ENCODE peak calls at places on chromosomes 4 and X, in nine cellular contexts. W is CD8-positive, alpha-beta T cell; Q is spleen; L is IMR-90; A is suprapubic skin; M is fibroblast of mammary gland; E is upper lobe of right lung; U is adrenal gland; B is choroid plexus epithelial cell. D is an unnamed sample.

GRCh38 chr4:53943345-53944085 is 120.9 kb downstream of the CHIC2 start:
- DNase-seq in W (no peak), Q (no peak), L (peak), A (no peak), M (peak), E (no peak), U (no peak), B (peak), D (peak)

GRCh38 chrX:153649178-153649914 is 2.3 kb downstream of the DUSP9 start:
- DNase-seq in W (peak), Q (peak), L (no peak), A (peak), M (no peak), E (peak), U (peak), B (no peak), D (peak)

GRCh38 chr4:3209551-3210325 is 39.2 kb upstream of the MSANTD1 start:
- DNase-seq in W (no peak), Q (no peak), L (no peak), A (peak), M (no peak), E (no peak), U (no peak), B (no peak), D (no peak)

GRCh38 chr4:153222162-153222789 is 18.0 kb downstream of the TRIM2 start:
- DNase-seq in W (peak), Q (no peak), L (peak), A (peak), M (peak), E (no peak), U (peak), B (peak), D (peak)

GRCh38 chr4:7831330-7831729 is 108.3 kb downstream of the AFAP1 start:
- DNase-seq in W (no peak), Q (no peak), L (peak), A (no peak), M (peak), E (no peak), U (no peak), B (peak), D (no peak)

GRCh38 chr4:148205481-148205880 is 236.7 kb downstream of the NR3C2 start:
- DNase-seq in W (no peak), Q (no peak), L (no peak), A (no peak), M (no peak), E (no peak), U (no peak), B (no peak), D (no peak)

GRCh38 chrX:100895365-100896075 is 21.4 kb upstream of the NOX1 start:
- DNase-seq in W (peak), Q (no peak), L (peak), A (no peak), M (peak), E (no peak), U (no peak), B (peak), D (peak)

GRCh38 chr4:80309301-80310004 is 26.1 kb upstream of the CFAP299 start:
- DNase-seq in W (no peak), Q (no peak), L (peak), A (no peak), M (peak), E (no peak), U (no peak), B (peak), D (peak)

GRCh38 chrX:108091878-108092291 is 307 bp downstream of the ATG4A start:
- DNase-seq in W (no peak), Q (no peak), L (no peak), A (no peak), M (no peak), E (no peak), U (no peak), B (no peak), D (peak)

GRCh38 chr4:126939401-126939800 is 693.4 kb upstream of the INTU start:
- DNase-seq in W (no peak), Q (no peak), L (peak), A (no peak), M (peak), E (no peak), U (no peak), B (peak), D (peak)

GRCh38 chr4:4308800-4309441 is 18.9 kb downstream of the ZBTB49 start:
- DNase-seq in W (no peak), Q (no peak), L (peak), A (peak), M (peak), E (no peak), U (no peak), B (peak), D (peak)

GRCh38 chrX:136768469-136769084 is 12.2 kb downstream of the ARHGEF6 start:
- DNase-seq in W (peak), Q (peak), L (peak), A (peak), M (peak), E (no peak), U (peak), B (peak), D (peak)

GRCh38 chr4:176838611-176839411 is 46.1 kb upstream of the VEGFC start:
- DNase-seq in W (no peak), Q (no peak), L (peak), A (no peak), M (peak), E (no peak), U (no peak), B (peak), D (peak)

GRCh38 chr4:124079174-124079780 is 633.3 kb downstream of the ANKRD50 start:
- DNase-seq in W (no peak), Q (no peak), L (peak), A (no peak), M (peak), E (no peak), U (no peak), B (no peak), D (no peak)

GRCh38 chrX:14027031-14027430 is 2.7 kb downstream of the GEMIN8 start:
- DNase-seq in W (no peak), Q (no peak), L (peak), A (no peak), M (peak), E (no peak), U (no peak), B (peak), D (peak)

GRCh38 chr4:84814100-84814750 is 152.3 kb downstream of the WDFY3 start:
- DNase-seq in W (no peak), Q (no peak), L (peak), A (no peak), M (peak), E (no peak), U (peak), B (peak), D (peak)

GRCh38 chr4:101393256-101393655 is 45.9 kb upstream of the PPP3CA start:
- DNase-seq in W (no peak), Q (no peak), L (peak), A (no peak), M (peak), E (no peak), U (peak), B (peak), D (peak)

GRCh38 chr4:1863297-1864033 is 7.5 kb upstream of the LETM1 start:
- DNase-seq in W (no peak), Q (no peak), L (no peak), A (no peak), M (no peak), E (no peak), U (no peak), B (no peak), D (no peak)

GRCh38 chr4:38163216-38164006 is 203.2 kb downstream of the PTTG2 start:
- DNase-seq in W (no peak), Q (no peak), L (peak), A (no peak), M (peak), E (no peak), U (no peak), B (peak), D (peak)

GRCh38 chr4:7186081-7186480 is 6.3 kb upstream of the SORCS2 start:
- DNase-seq in W (no peak), Q (peak), L (no peak), A (peak), M (no peak), E (peak), U (no peak), B (no peak), D (no peak)

GRCh38 chr4:176660561-176660960 is 132.2 kb downstream of the VEGFC start:
- DNase-seq in W (no peak), Q (no peak), L (no peak), A (no peak), M (no peak), E (no peak), U (no peak), B (no peak), D (peak)

GRCh38 chr4:4406455-4407298 is 19.8 kb downstream of the NSG1 start:
- DNase-seq in W (no peak), Q (peak), L (no peak), A (no peak), M (no peak), E (no peak), U (no peak), B (no peak), D (no peak)

GRCh38 chr4:164177753-164178152 is 576.2 kb upstream of the SMIM31 start:
- DNase-seq in W (no peak), Q (no peak), L (no peak), A (no peak), M (no peak), E (no peak), U (no peak), B (no peak), D (no peak)
- H3K4me3 ChIP-seq in W (no peak), Q (no peak), L (no peak), A (no peak), M (no peak), E (no peak), U (no peak), B (no peak), D (no peak)

DNA sequence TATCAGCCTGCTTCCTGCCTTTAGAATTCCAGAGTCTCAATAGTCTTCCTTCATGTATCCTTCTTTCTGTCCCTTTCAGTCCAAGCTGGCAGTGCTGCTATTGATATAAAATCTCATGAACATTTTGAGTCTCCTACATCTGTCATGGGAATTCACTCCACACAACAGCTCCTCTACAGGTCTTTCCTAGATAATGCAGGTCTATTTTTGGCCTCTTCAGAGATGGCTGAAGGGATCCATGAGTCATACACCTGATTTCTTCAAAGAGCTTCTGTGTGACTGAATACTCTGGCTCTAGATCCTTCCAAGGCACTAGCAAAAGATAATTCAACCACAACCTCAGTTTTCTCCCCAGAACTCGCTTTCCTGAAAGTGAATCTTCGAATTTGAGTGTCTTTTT is 115.4 kb downstream of the STPG2 start:
- DNase-seq in W (no peak), Q (no peak), L (no peak), A (no peak), M (peak), E (no peak), U (no peak), B (peak), D (peak)
- TF ChIP-seq CTCF in W (no peak), Q (no peak), L (no peak), A (no peak), M (no peak), E (no peak), U (no peak), B (no peak), D (peak)

DNA sequence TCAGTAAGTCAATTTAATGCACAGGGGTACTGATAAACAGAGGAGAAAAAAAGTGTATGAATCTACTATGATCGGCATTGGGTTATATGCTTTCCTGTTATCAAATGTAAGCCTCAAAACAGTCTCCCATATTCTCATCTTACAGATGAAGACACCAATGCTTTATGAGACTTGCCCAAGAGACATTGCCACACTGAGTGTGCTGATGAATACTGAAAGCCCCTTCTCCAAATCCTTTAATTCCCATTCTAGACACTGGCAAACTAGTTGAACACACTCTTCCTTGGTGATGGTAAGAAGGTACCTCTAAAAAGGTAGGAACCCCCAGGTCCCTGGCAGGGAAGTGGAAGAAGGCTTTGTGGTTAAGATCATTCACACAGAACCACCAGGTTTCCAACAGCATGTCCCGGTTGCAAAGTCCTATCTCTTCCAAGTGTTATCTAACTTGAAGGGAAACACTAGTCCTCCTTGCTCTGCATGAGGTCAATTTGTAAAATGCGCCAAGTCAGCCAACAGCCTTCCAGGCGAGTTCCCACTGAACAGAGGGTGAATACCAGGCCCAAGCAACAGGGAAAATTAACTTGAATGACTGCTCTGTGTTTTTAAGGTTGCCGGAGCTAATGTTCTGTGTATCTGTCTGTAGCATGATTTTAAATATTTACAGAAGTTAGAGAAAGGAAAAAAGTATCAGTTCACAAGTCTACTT is 5.1 kb downstream of the SETD7 start:
- DNase-seq in W (no peak), Q (no peak), L (peak), A (no peak), M (peak), E (no peak), U (no peak), B (peak), D (no peak)
- H3K4me3 ChIP-seq in W (no peak), Q (no peak), L (no peak), A (no peak), M (no peak), E (no peak), U (no peak), B (no peak), D (no peak)

GRCh38 chrX:138058931-138059330 is 493.0 kb downstream of the ZIC3 start:
- DNase-seq in W (no peak), Q (no peak), L (no peak), A (no peak), M (no peak), E (no peak), U (no peak), B (no peak), D (no peak)

GRCh38 chrX:138057883-138058282 is 492.0 kb downstream of the ZIC3 start:
- DNase-seq in W (no peak), Q (no peak), L (no peak), A (no peak), M (no peak), E (no peak), U (no peak), B (no peak), D (no peak)
- TF ChIP-seq CTCF in W (no peak), Q (no peak), L (no peak), A (no peak), M (no peak), E (no peak), U (no peak), B (no peak), D (no peak)

DNA sequence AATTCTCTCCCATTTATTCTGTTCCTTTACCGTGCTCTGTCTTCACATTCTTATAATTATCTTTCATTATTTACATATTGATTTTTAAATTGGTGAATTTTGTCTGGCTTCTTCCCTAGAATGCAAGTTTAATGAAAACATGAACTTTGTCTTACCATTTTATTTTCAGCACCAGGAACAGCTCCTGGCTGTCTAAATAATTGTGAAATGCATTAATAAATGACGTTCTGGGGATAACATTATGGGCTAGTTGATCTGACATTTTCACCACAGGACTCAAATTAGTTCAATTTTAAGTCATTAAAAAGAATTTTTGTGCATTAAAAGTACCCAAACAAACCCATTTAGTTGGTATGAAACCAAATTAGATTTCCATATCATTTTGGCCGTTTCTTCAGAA is 97.5 kb downstream of the KCTD8 start:
- DNase-seq in W (no peak), Q (no peak), L (no peak), A (no peak), M (no peak), E (no peak), U (no peak), B (no peak), D (peak)
- H3K4me3 ChIP-seq in W (no peak), Q (no peak), L (no peak), A (no peak), M (no peak), E (no peak), U (no peak), B (no peak), D (no peak)

GRCh38 chr4:107760281-107760947 is 40.4 kb upstream of the PAPSS1 start:
- DNase-seq in W (no peak), Q (no peak), L (peak), A (no peak), M (peak), E (no peak), U (no peak), B (peak), D (peak)
- TF ChIP-seq CTCF in W (no peak), Q (no peak), L (peak), A (no peak), M (peak), E (peak), U (no peak), B (peak), D (peak)

GRCh38 chrX:115562492-115562872 is 1.5 kb downstream of the PLS3 start:
- DNase-seq in W (no peak), Q (no peak), L (peak), A (no peak), M (peak), E (no peak), U (no peak), B (peak), D (no peak)

GRCh38 chrX:115564243-115564642 is 3.3 kb downstream of the PLS3 start:
- DNase-seq in W (no peak), Q (no peak), L (peak), A (no peak), M (no peak), E (no peak), U (no peak), B (no peak), D (no peak)

GRCh38 chrX:115561605-115562491 is 874 bp downstream of the PLS3 start:
- DNase-seq in W (no peak), Q (no peak), L (peak), A (peak), M (peak), E (peak), U (peak), B (peak), D (peak)

GRCh38 chrX:115563633-115564182 is 2.7 kb downstream of the PLS3 start:
- DNase-seq in W (no peak), Q (no peak), L (no peak), A (no peak), M (no peak), E (no peak), U (no peak), B (peak), D (no peak)

GRCh38 chrX:115565888-115566287 is 4.9 kb downstream of the PLS3 start:
- DNase-seq in W (no peak), Q (no peak), L (no peak), A (no peak), M (no peak), E (no peak), U (no peak), B (no peak), D (no peak)
- H3K4me3 ChIP-seq in W (no peak), Q (no peak), L (no peak), A (no peak), M (no peak), E (no peak), U (no peak), B (no peak), D (no peak)

GRCh38 chr4:24915121-24915922 is 2.5 kb upstream of the CCDC149 start:
- DNase-seq in W (no peak), Q (no peak), L (no peak), A (no peak), M (no peak), E (no peak), U (no peak), B (peak), D (peak)
- TF ChIP-seq CTCF in W (no peak), Q (no peak), L (no peak), A (no peak), M (peak), E (no peak), U (no peak), B (peak), D (peak)